ENCODE peak calls at places on chromosome 21, in nine cellular contexts. W is nephron progenitor cell, M is HCT116, Y is endodermal cell, U is AG10803, J is foreskin fibroblast, F is GM10248, V is right atrium auricular region, O is progenitor cell of endocrine pancreas. X is an unnamed sample.

GRCh38 chr21:26501622-26502021 is 71.5 kb downstream of the CYYR1 start:
- DNase-seq in W (no peak), M (no peak), Y (no peak), U (no peak), J (no peak), F (no peak), V (no peak), O (no peak), X (no peak)

GRCh38 chr21:42120904-42121535 is 49.9 kb downstream of the UMODL1 start:
- DNase-seq in W (no peak), M (no peak), Y (no peak), U (no peak), J (no peak), F (no peak), V (no peak), O (no peak), X (no peak)

GRCh38 chr21:30924171-30924680 is 42.8 kb upstream of the KRTAP11-1 start:
- DNase-seq in W (no peak), M (no peak), Y (no peak), U (no peak), J (no peak), F (no peak), V (no peak), O (no peak), X (no peak)

GRCh38 chr21:37407719-37408455 is 41.3 kb downstream of the DYRK1A start:
- DNase-seq in W (no peak), M (no peak), Y (no peak), U (peak; percentile 55), J (peak; percentile 25), F (peak; percentile 17), V (no peak), O (no peak), X (no peak)

GRCh38 chr21:26374817-26375216 is 198.3 kb downstream of the CYYR1 start:
- DNase-seq in W (no peak), M (no peak), Y (no peak), U (no peak), J (no peak), F (no peak), V (no peak), O (no peak), X (no peak)

GRCh38 chr21:42031816-42032215 is 21.7 kb upstream of the ZBTB21 start:
- DNase-seq in W (no peak), M (no peak), Y (no peak), U (no peak), J (no peak), F (no peak), V (no peak), O (no peak), X (no peak)

GRCh38 chr21:36927718-36928117 is 38.8 kb downstream of the HLCS start:
- DNase-seq in W (peak; percentile 90), M (peak; percentile 56), Y (peak; percentile 95), U (peak; percentile 95), J (peak; percentile 96), F (peak; percentile 78), V (peak; percentile 86), O (peak; percentile 75), X (peak; percentile 65)

GRCh38 chr21:32994305-32994704 is 31.4 kb upstream of the OLIG2 start:
- DNase-seq in W (no peak), M (no peak), Y (no peak), U (peak; percentile 26), J (peak; percentile 57), F (no peak), V (no peak), O (no peak), X (peak; percentile 11)

GRCh38 chr21:36566606-36567005 is 86.7 kb upstream of the CLDN14 start:
- DNase-seq in W (no peak), M (no peak), Y (no peak), U (no peak), J (no peak), F (no peak), V (peak; percentile 23), O (no peak), X (no peak)

GRCh38 chr21:28521932-28522826 is 470.5 kb downstream of the LTN1 start:
- DNase-seq in W (no peak), M (no peak), Y (peak; percentile 63), U (peak; percentile 75), J (peak; percentile 88), F (no peak), V (no peak), O (no peak), X (no peak)

GRCh38 chr21:35940074-35940927 is 120.0 kb downstream of the SETD4 start:
- DNase-seq in W (peak; percentile 35), M (peak; percentile 68), Y (peak; percentile 55), U (peak; percentile 81), J (peak; percentile 89), F (peak; percentile 21), V (peak; percentile 61), O (no peak), X (peak; percentile 51)

GRCh38 chr21:41168391-41169257 is 664 bp downstream of the BACE2 start:
- DNase-seq in W (peak; percentile 59), M (no peak), Y (peak; percentile 81), U (peak; percentile 66), J (peak; percentile 61), F (peak; percentile 28), V (peak; percentile 82), O (peak; percentile 29), X (peak; percentile 42)

GRCh38 chr21:24418671-24419070 is 1188.6 kb downstream of the MRPL39 start:
- DNase-seq in W (no peak), M (no peak), Y (no peak), U (no peak), J (no peak), F (no peak), V (no peak), O (no peak), X (no peak)

GRCh38 chr21:35603471-35603870 is 456.9 kb downstream of the SETD4 start:
- DNase-seq in W (no peak), M (no peak), Y (peak; percentile 70), U (no peak), J (no peak), F (no peak), V (no peak), O (no peak), X (no peak)

GRCh38 chr21:35989185-35989735 is 71.1 kb downstream of the SETD4 start:
- DNase-seq in W (no peak), M (no peak), Y (no peak), U (peak; percentile 84), J (peak; percentile 35), F (no peak), V (peak; percentile 80), O (no peak), X (no peak)

GRCh38 chr21:37153935-37154350 is 80.9 kb downstream of the TTC3 start:
- DNase-seq in W (no peak), M (no peak), Y (no peak), U (peak; percentile 35), J (no peak), F (no peak), V (no peak), O (no peak), X (no peak)

GRCh38 chr21:14768042-14768441 is 221.9 kb upstream of the SAMSN1 start:
- DNase-seq in W (no peak), M (no peak), Y (no peak), U (no peak), J (no peak), F (no peak), V (no peak), O (no peak), X (no peak)

GRCh38 chr21:14762734-14763694 is 216.9 kb upstream of the SAMSN1 start:
- DNase-seq in W (no peak), M (no peak), Y (no peak), U (no peak), J (no peak), F (peak; percentile 67), V (no peak), O (no peak), X (no peak)

GRCh38 chr21:14767192-14767852 is 221.2 kb upstream of the SAMSN1 start:
- DNase-seq in W (no peak), M (no peak), Y (no peak), U (no peak), J (no peak), F (no peak), V (no peak), O (no peak), X (no peak)

GRCh38 chr21:14763695-14764064 is 217.6 kb upstream of the SAMSN1 start:
- DNase-seq in W (no peak), M (no peak), Y (no peak), U (no peak), J (no peak), F (no peak), V (no peak), O (no peak), X (no peak)

GRCh38 chr21:14766241-14766640 is 220.1 kb upstream of the SAMSN1 start:
- DNase-seq in W (no peak), M (peak; percentile 7), Y (peak; percentile 52), U (no peak), J (no peak), F (no peak), V (no peak), O (no peak), X (no peak)
- TF ChIP-seq CTCF in W (no peak), M (peak; percentile 36), Y (peak; percentile 42), U (no peak), J (no peak), F (no peak), V (no peak), O (no peak), X (no peak)

GRCh38 chr21:45556302-45556644 is 14.0 kb upstream of the SLC19A1 start:
- DNase-seq in W (no peak), M (no peak), Y (no peak), U (no peak), J (no peak), F (no peak), V (no peak), O (no peak), X (no peak)
- TF ChIP-seq CTCF in W (no peak), M (no peak), Y (no peak), U (no peak), J (no peak), F (no peak), V (no peak), O (no peak), X (peak; percentile 28)

DNA sequence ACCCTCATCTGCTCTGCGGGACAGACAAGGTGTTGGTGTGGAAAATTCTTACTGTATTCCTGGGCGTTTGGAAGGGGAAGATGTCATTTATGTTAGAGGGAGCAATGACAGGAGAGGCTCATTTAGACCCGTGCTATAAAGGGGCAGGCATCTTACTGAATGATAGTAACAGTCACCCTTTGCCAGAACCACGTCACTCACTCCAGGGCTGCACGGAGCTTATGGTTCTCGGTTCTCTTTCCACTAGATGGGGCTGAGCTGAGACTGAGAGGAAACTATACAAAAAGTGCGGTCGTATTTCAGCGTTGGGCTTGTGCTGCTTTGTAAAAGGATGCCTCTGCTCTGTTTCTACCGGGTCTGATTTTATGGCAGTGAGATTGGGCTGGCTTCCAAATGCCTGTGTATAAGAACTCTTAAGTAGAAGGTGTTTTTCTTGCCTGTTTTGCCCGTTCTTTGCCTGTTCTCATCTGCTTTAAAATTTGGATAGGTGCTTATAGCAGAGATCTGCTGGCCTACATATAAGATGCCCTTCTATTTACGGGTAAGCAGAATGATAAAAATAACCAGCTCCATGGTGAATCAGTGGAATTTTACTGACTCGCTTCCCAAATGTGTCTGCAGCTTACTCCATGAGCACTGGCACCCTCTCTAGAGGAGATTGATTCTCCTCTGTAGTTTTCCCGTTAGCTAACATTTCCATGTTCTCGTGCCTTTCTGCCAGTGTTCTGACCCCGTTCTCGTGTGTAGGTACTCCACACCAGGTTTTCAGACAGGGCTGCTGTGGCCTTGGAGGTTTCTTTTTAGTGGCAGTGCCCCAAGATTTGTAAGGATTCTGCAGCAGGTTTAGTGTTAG is 55.9 kb downstream of the MRPS6 start:
- DNase-seq in W (peak; percentile 42), M (no peak), Y (peak; percentile 67), U (peak; percentile 81), J (peak; percentile 91), F (no peak), V (peak; percentile 73), O (no peak), X (peak; percentile 16)
- TF ChIP-seq CTCF in W (no peak), M (no peak), Y (peak; percentile 56), U (peak; percentile 68), J (peak; percentile 68), F (no peak), V (peak; percentile 56), O (peak; percentile 22), X (peak; percentile 45)

GRCh38 chr21:44067011-44067839 is 40.0 kb upstream of the PWP2 start:
- DNase-seq in W (no peak), M (no peak), Y (no peak), U (no peak), J (no peak), F (no peak), V (no peak), O (no peak), X (no peak)
- TF ChIP-seq CTCF in W (no peak), M (no peak), Y (no peak), U (no peak), J (no peak), F (no peak), V (no peak), O (no peak), X (no peak)

X was measured in RWPE1.